ENCODE peak calls at places on chromosomes 12 and 14, in nine cellular contexts. R is NCI-H460, E is OCI-LY7, Z is NCI-H1694 treated with DMSO at 0.1 percent for 48 hours, J is T-helper 9 cell, I is neuronal stem cell, B is HFF-Myc, H is endothelial cell, G is right lobe of liver. N is an unnamed sample.

GRCh38 chr12:57103856-57104255 is 7.3 kb downstream of the STAT6 start:
- DNase-seq in Z (no peak), H (no peak), J (no peak), E (no peak), G (no peak), B (no peak), I (no peak), R (no peak), N (no peak)

GRCh38 chr14:73364559-73364958 is 93.8 kb downstream of the NUMB start:
- DNase-seq in E (no peak), R (no peak), G (no peak), J (no peak), Z (no peak), H (no peak), B (no peak), I (no peak), N (no peak)

GRCh38 chr12:19196959-19197630 is 67.6 kb downstream of the PLEKHA5 start:
- DNase-seq in Z (no peak), H (no peak), B (no peak), G (no peak), E (no peak), J (no peak), I (no peak), R (no peak), N (no peak)

GRCh38 chr14:58749066-58749669 is 111.4 kb downstream of the DACT1 start:
- DNase-seq in H (no peak), Z (no peak), B (peak), J (no peak), E (no peak), G (no peak), I (no peak), R (peak), N (peak)

GRCh38 chr14:56173360-56173922 is 55.2 kb downstream of the PELI2 start:
- DNase-seq in H (no peak), E (no peak), Z (no peak), J (no peak), R (no peak), G (no peak), I (no peak), B (no peak), N (no peak)

GRCh38 chr12:124590447-124590846 is 23.0 kb upstream of the NCOR2 start:
- DNase-seq in R (no peak), Z (no peak), H (no peak), J (no peak), B (no peak), E (no peak), I (no peak), G (no peak), N (no peak)

GRCh38 chr14:37311233-37311632 is 113.5 kb downstream of the MIPOL1 start:
- DNase-seq in E (no peak), R (no peak), G (no peak), J (no peak), B (no peak), H (no peak), I (no peak), Z (no peak), N (no peak)

GRCh38 chr12:93699271-93700141 is 22.3 kb downstream of the CRADD start:
- DNase-seq in B (no peak), H (no peak), J (no peak), R (no peak), I (no peak), Z (no peak), G (no peak), E (no peak), N (no peak)

GRCh38 chr14:92987713-92988510 is 65.0 kb downstream of the CHGA start:
- DNase-seq in J (no peak), H (no peak), E (no peak), B (no peak), R (no peak), Z (no peak), G (no peak), I (no peak), N (no peak)

GRCh38 chr14:70073924-70074566 is 114.7 kb downstream of the SLC8A3 start:
- DNase-seq in Z (peak), I (peak), E (peak), J (peak), R (peak), G (peak), B (peak), H (peak), N (peak)

GRCh38 chr14:59305836-59306555 is 117.5 kb downstream of the DAAM1 start:
- DNase-seq in B (no peak), G (no peak), I (no peak), Z (no peak), J (no peak), H (no peak), E (no peak), R (no peak), N (no peak)

GRCh38 chr12:51070004-51070403 is 13.4 kb downstream of the CSRNP2 start:
- DNase-seq in R (no peak), B (no peak), G (no peak), Z (no peak), J (no peak), H (no peak), E (no peak), I (no peak), N (no peak)

N was measured in smooth muscle cell of the brain vasculature.